ENCODE peak calls at places on chromosomes 6 and 20, in ten cellular contexts. Z, K, B, L, W, V, E, J, A and U are unnamed samples.

GRCh38 chr6:170285482-170285881 is 5.4 kb downstream of the DLL1 start:
- DNase-seq in V (no peak), K (no peak), E (no peak), B (no peak), W (no peak), J (no peak), A (no peak), Z (no peak), L (no peak), U (no peak)

GRCh38 chr6:167993169-167993568 is 4.3 kb upstream of the KIF25 start:
- DNase-seq in V (peak; percentile 86), K (no peak), A (no peak), B (no peak), E (no peak), Z (no peak), L (no peak), J (no peak), W (no peak), U (no peak)

GRCh38 chr6:45422541-45423110 is 44.9 kb upstream of the SUPT3H start:
- DNase-seq in B (no peak), J (no peak), L (peak; percentile 55), V (no peak), W (peak; percentile 81), E (peak; percentile 36), Z (no peak), A (peak; percentile 28), K (no peak), U (no peak)

GRCh38 chr6:52820198-52820597 is 16.6 kb upstream of the GSTA1 start:
- DNase-seq in E (no peak), V (no peak), B (no peak), W (no peak), J (no peak), L (peak; percentile 52), Z (no peak), K (no peak), A (no peak), U (no peak)

GRCh38 chr6:41061196-41061726 is 8.3 kb downstream of the APOBEC2 start:
- DNase-seq in L (no peak), V (no peak), E (no peak), A (no peak), W (no peak), K (no peak), Z (no peak), B (no peak), J (no peak), U (no peak)

GRCh38 chr6:34809914-34810882 is 18.3 kb downstream of the BLTP3A start:
- DNase-seq in A (no peak), J (no peak), L (peak; percentile 34), K (no peak), E (no peak), Z (no peak), W (no peak), V (peak; percentile 47), B (no peak), U (no peak)

GRCh38 chr6:39915866-39916265 is 18.4 kb downstream of the MOCS1 start:
- DNase-seq in W (no peak), V (no peak), Z (no peak), K (no peak), B (no peak), L (no peak), A (no peak), E (no peak), J (no peak), U (no peak)

GRCh38 chr6:138570716-138571020 is 71.4 kb upstream of the NHSL1 start:
- DNase-seq in A (no peak), E (no peak), L (peak; percentile 17), W (no peak), B (no peak), V (peak; percentile 46), J (no peak), K (no peak), Z (no peak), U (no peak)

GRCh38 chr20:46695888-46696287 is 6.6 kb upstream of the TP53RK start:
- DNase-seq in A (peak; percentile 44), L (peak; percentile 69), K (peak; percentile 53), J (no peak), B (no peak), W (no peak), Z (no peak), V (no peak), E (no peak), U (no peak)

GRCh38 chr20:33105336-33105924 is 26.0 kb downstream of the BPIFB4 start:
- DNase-seq in A (no peak), K (no peak), E (no peak), W (no peak), Z (no peak), V (no peak), B (no peak), J (no peak), L (no peak), U (no peak)

GRCh38 chr20:51381557-51381956 is 161.0 kb downstream of the NFATC2 start:
- DNase-seq in V (no peak), B (no peak), E (no peak), Z (no peak), J (no peak), K (no peak), L (no peak), W (no peak), A (no peak), U (no peak)

GRCh38 chr6:1770435-1770843 is 160.7 kb downstream of the FOXC1 start:
- DNase-seq in B (no peak), V (no peak), W (peak; percentile 69), Z (no peak), E (no peak), A (no peak), L (peak; percentile 37), J (no peak), K (no peak), U (no peak)

GRCh38 chr6:134593887-134594286 is 276.0 kb upstream of the SGK1 start:
- DNase-seq in L (no peak), J (peak; percentile 52), W (no peak), Z (no peak), K (no peak), B (no peak), V (no peak), A (no peak), E (no peak), U (no peak)

GRCh38 chr6:67882436-67883311 is 752.4 kb upstream of the ADGRB3 start:
- DNase-seq in L (no peak), V (no peak), B (no peak), E (no peak), Z (no peak), A (no peak), J (no peak), K (no peak), W (no peak), U (no peak)

GRCh38 chr6:73790572-73790971 is 94.6 kb downstream of the CD109 start:
- DNase-seq in V (no peak), L (no peak), A (no peak), E (no peak), K (no peak), W (no peak), B (no peak), J (no peak), Z (no peak), U (no peak)

GRCh38 chr6:52317841-52318581 is 33.5 kb upstream of the MCM3 start:
- DNase-seq in B (no peak), V (no peak), J (no peak), K (no peak), Z (peak; percentile 28), A (no peak), E (no peak), W (no peak), L (peak; percentile 61), U (no peak)

GRCh38 chr20:61835301-61835700 is 230.4 kb downstream of the TAF4 start:
- DNase-seq in V (no peak), K (no peak), A (no peak), B (no peak), E (no peak), J (no peak), Z (no peak), L (no peak), W (no peak), U (no peak)

GRCh38 chr20:53208110-53208908 is 236.2 kb downstream of the TSHZ2 start:
- DNase-seq in K (no peak), E (no peak), J (no peak), V (no peak), L (no peak), A (peak; percentile 20), B (no peak), W (peak; percentile 52), Z (no peak), U (no peak)

GRCh38 chr6:107763959-107764358 is 60.2 kb downstream of the SCML4 start:
- DNase-seq in E (no peak), J (no peak), V (no peak), L (peak; percentile 53), B (no peak), W (no peak), A (no peak), K (no peak), Z (peak; percentile 19), U (no peak)

GRCh38 chr6:119479860-119480655 is 130.5 kb upstream of the MAN1A1 start:
- DNase-seq in A (no peak), B (no peak), L (peak; percentile 57), Z (peak; percentile 41), K (no peak), J (no peak), V (no peak), W (no peak), E (no peak), U (no peak)

GRCh38 chr6:112806163-112806900 is 459.2 kb downstream of the RFPL4B start:
- DNase-seq in B (no peak), W (no peak), J (no peak), K (no peak), Z (peak; percentile 55), V (no peak), E (no peak), A (no peak), L (peak; percentile 80), U (no peak)

GRCh38 chr6:2719053-2719375 is 31.7 kb downstream of the MYLK4 start:
- DNase-seq in E (no peak), V (no peak), K (no peak), Z (no peak), J (no peak), B (no peak), L (peak; percentile 30), W (no peak), A (no peak), U (no peak)

GRCh38 chr20:57573893-57574292 is 13.0 kb downstream of the PCK1 start:
- DNase-seq in V (no peak), K (no peak), W (no peak), E (no peak), A (no peak), J (no peak), B (no peak), L (no peak), Z (no peak), U (no peak)

GRCh38 chr20:13271977-13272975 is 51.2 kb downstream of the ISM1 start:
- DNase-seq in J (no peak), A (no peak), Z (no peak), V (no peak), K (no peak), B (no peak), E (no peak), L (no peak), W (no peak), U (no peak)

GRCh38 chr6:2020909-2021308 is 224.5 kb downstream of the GMDS start:
- DNase-seq in K (no peak), V (peak; percentile 55), J (no peak), E (no peak), Z (no peak), B (no peak), W (no peak), L (peak; percentile 58), A (peak; percentile 4), U (no peak)

GRCh38 chr20:63312268-63312667 is 19.3 kb downstream of the COL20A1 start:
- DNase-seq in J (no peak), A (no peak), K (no peak), E (no peak), B (no peak), L (no peak), V (no peak), W (no peak), Z (no peak), U (no peak)

GRCh38 chr20:25584905-25585704 is at the start of gene NINL:
- DNase-seq in L (peak; percentile 48), B (no peak), V (peak; percentile 73), J (no peak), K (peak; percentile 8), E (peak; percentile 52), W (peak; percentile 66), A (peak; percentile 83), Z (no peak), U (no peak)

GRCh38 chr20:14860410-14860814 is 523.0 kb upstream of the FLRT3 start:
- DNase-seq in Z (no peak), J (no peak), B (no peak), L (no peak), E (no peak), V (no peak), A (peak; percentile 96), K (peak; percentile 100), W (no peak), U (no peak)